ENCODE peak calls at places on chromosomes 6 and 20, in eight cellular contexts. F is brain microvascular endothelial cell; A is fibroblast of the conjunctiva; P is activated naive CD8-positive, alpha-beta T cell treated with anti-CD3 and anti-CD28 coated beads for 36 hours; T is stimulated activated CD4-positive, alpha-beta T cell treated with anti-CD3 and anti-CD28 coated beads, Interleukin-1b, Interleukin-23, amount 100 ng/mL, for 24 hours; H is ovary; E is globus pallidus; L is NCI-H1436. W is an unnamed sample.

GRCh38 chr20:575230-575629 is 31.6 kb upstream of the CSNK2A1 start:
- DNase-seq in L (no peak), E (no peak), F (no peak), P (no peak), T (no peak), A (no peak), H (no peak), W (no peak)

GRCh38 chr6:37550436-37550835 is 50.7 kb upstream of the CCDC167 start:
- DNase-seq in A (no peak), L (no peak), F (no peak), E (peak), T (no peak), H (no peak), P (no peak), W (no peak)

GRCh38 chr6:35392773-35393672 is 50.7 kb downstream of the PPARD start:
- DNase-seq in A (no peak), T (no peak), L (no peak), F (no peak), H (peak), E (no peak), P (no peak), W (no peak)

GRCh38 chr6:13278184-13278583 is 50.2 kb downstream of the TBC1D7 start:
- DNase-seq in T (no peak), L (no peak), E (no peak), A (no peak), H (no peak), P (peak), F (no peak), W (no peak)

GRCh38 chr6:1923454-1923853 is 313.7 kb downstream of the FOXC1 start:
- DNase-seq in F (no peak), P (no peak), T (no peak), E (no peak), H (no peak), L (no peak), A (no peak), W (no peak)

GRCh38 chr6:121436172-121436965 is 923 bp downstream of the GJA1 start:
- DNase-seq in L (no peak), A (no peak), F (no peak), E (no peak), T (no peak), P (no peak), H (peak), W (no peak)

GRCh38 chr6:26064619-26065257 is 22.5 kb upstream of the HFE start:
- DNase-seq in E (no peak), L (peak), P (peak), T (no peak), H (no peak), A (no peak), F (peak), W (no peak)

GRCh38 chr20:25360631-25361286 is 29.9 kb downstream of the ABHD12 start:
- DNase-seq in F (peak), E (no peak), L (no peak), H (no peak), A (no peak), P (no peak), T (no peak), W (no peak)

GRCh38 chr20:3071610-3072529 is at the start of gene OXT:
- DNase-seq in A (no peak), P (peak), F (no peak), L (no peak), E (no peak), T (peak), H (no peak), W (peak)

GRCh38 chr6:155066371-155066770 is 71.3 kb downstream of the TIAM2 start:
- DNase-seq in L (no peak), F (no peak), A (no peak), H (no peak), T (no peak), E (no peak), P (no peak), W (no peak)

GRCh38 chr6:13554929-13555333 is 19.5 kb upstream of the SIRT5 start:
- DNase-seq in E (peak), P (no peak), H (peak), A (no peak), T (no peak), L (no peak), F (no peak), W (no peak)

GRCh38 chr6:127939442-127940066 is 38.7 kb upstream of the THEMIS start:
- DNase-seq in H (no peak), P (no peak), L (no peak), A (peak), E (no peak), F (peak), T (no peak), W (no peak)

GRCh38 chr6:28880894-28881780 is 42.6 kb downstream of the TRIM27 start:
- DNase-seq in P (peak), F (peak), T (peak), L (peak), E (peak), A (peak), H (peak), W (peak)

GRCh38 chr6:64932486-64932885 is 774.5 kb downstream of the EYS start:
- DNase-seq in A (no peak), H (no peak), L (no peak), E (no peak), T (no peak), F (no peak), P (no peak), W (no peak)

GRCh38 chr6:52754443-52754842 is 8.8 kb downstream of the GSTA2 start:
- DNase-seq in A (no peak), L (no peak), F (no peak), H (no peak), E (no peak), T (no peak), P (no peak), W (no peak)

GRCh38 chr20:24872291-24873014 is 76.6 kb upstream of the CST7 start:
- DNase-seq in L (peak), A (no peak), P (no peak), H (no peak), E (no peak), F (no peak), T (no peak), W (no peak)

GRCh38 chr20:56414842-56415765 is 3.0 kb downstream of the CASS4 start:
- DNase-seq in A (peak), P (peak), E (no peak), F (peak), T (peak), H (no peak), L (no peak), W (peak)

GRCh38 chr20:25226433-25227316 is 21.2 kb upstream of the PYGB start:
- DNase-seq in T (no peak), A (no peak), E (peak), F (no peak), L (no peak), P (no peak), H (no peak), W (no peak)

GRCh38 chr20:1184638-1185315 is at the start of gene TMEM74B:
- DNase-seq in E (no peak), A (no peak), L (no peak), P (peak), T (no peak), F (no peak), H (no peak), W (no peak)

GRCh38 chr6:158008894-158009891 is 27.5 kb downstream of the SYNJ2 start:
- DNase-seq in E (peak), H (peak), T (no peak), L (no peak), A (no peak), F (no peak), P (no peak), W (no peak)

GRCh38 chr6:145963216-145964068 is 716 bp downstream of the SHPRH start:
- DNase-seq in P (peak), A (no peak), F (peak), E (peak), L (peak), H (no peak), T (peak), W (peak)

GRCh38 chr6:162055365-162055764 is 672.2 kb downstream of the PRKN start:
- DNase-seq in P (peak), H (no peak), E (no peak), A (no peak), L (no peak), F (no peak), T (no peak), W (no peak)

GRCh38 chr6:43668151-43669028 is 19.2 kb downstream of the MRPS18A start:
- DNase-seq in P (peak), L (peak), E (no peak), T (peak), H (peak), A (peak), F (peak), W (no peak)

GRCh38 chr20:20664795-20665194 is 47.6 kb downstream of the RALGAPA2 start:
- DNase-seq in E (peak), F (peak), A (peak), L (peak), H (no peak), T (no peak), P (no peak), W (no peak)

GRCh38 chr6:30716879-30717128 is 277 bp downstream of the MDC1 start:
- DNase-seq in F (no peak), P (no peak), A (no peak), E (no peak), T (no peak), H (no peak), L (no peak), W (no peak)

GRCh38 chr6:3454206-3455016 is 2.4 kb downstream of the SLC22A23 start:
- DNase-seq in P (no peak), F (no peak), E (no peak), A (no peak), L (no peak), T (no peak), H (no peak), W (no peak)

GRCh38 chr6:161101517-161101916 is 109.9 kb downstream of the MAP3K4 start:
- DNase-seq in F (no peak), P (no peak), A (no peak), E (peak), H (no peak), T (no peak), L (no peak), W (no peak)

GRCh38 chr6:73523434-73524123 is 2.7 kb upstream of the EEF1A1 start:
- DNase-seq in H (peak), L (peak), E (peak), P (peak), A (peak), F (no peak), T (peak), W (peak)

GRCh38 chr6:40874495-40874894 is 164.5 kb downstream of the UNC5CL start:
- DNase-seq in P (no peak), F (no peak), T (no peak), A (no peak), H (no peak), E (no peak), L (no peak), W (no peak)

GRCh38 chr6:123434186-123434585 is 202.6 kb downstream of the TRDN start:
- DNase-seq in L (no peak), A (no peak), H (no peak), P (no peak), T (no peak), F (no peak), E (no peak), W (no peak)

GRCh38 chr6:43728586-43728985 is 41.0 kb upstream of the MRPS18A start:
- DNase-seq in A (no peak), P (no peak), E (no peak), F (no peak), L (no peak), H (no peak), T (no peak), W (no peak)

W was measured in effector CD8-positive, alpha-beta T cell.